ENCODE peak calls at places on chromosomes 4 and X, in four cellular contexts. K, H, N and X are unnamed samples.

GRCh38 chr4:91325495-91325894 is 978.3 kb upstream of the GRID2 start:
- DNase-seq in K (no peak), H (no peak), N (no peak), X (no peak)

GRCh38 chrX:108412783-108413182 is 25.4 kb downstream of the COL4A6 start:
- DNase-seq in K (no peak), H (no peak), N (no peak), X (no peak)

GRCh38 chrX:40808203-40808602 is 72.9 kb upstream of the MED14 start:
- DNase-seq in K (no peak), H (no peak), N (no peak), X (no peak)

GRCh38 chr4:121073672-121074386 is 1.5 kb upstream of the NDNF start:
- DNase-seq in K (no peak), H (no peak), N (no peak), X (no peak)

GRCh38 chrX:78618987-78619386 is 40.1 kb downstream of the RTL3 start:
- DNase-seq in K (no peak), H (no peak), N (no peak), X (no peak)

GRCh38 chrX:140815868-140816267 is 106.3 kb downstream of the LINC00632 start:
- DNase-seq in K (no peak), H (no peak), N (no peak), X (no peak)

GRCh38 chr4:82588871-82589270 is 27.1 kb upstream of the TMEM150C start:
- DNase-seq in K (no peak), H (no peak), N (no peak), X (no peak)

GRCh38 chrX:13699183-13699826 is 10.4 kb downstream of the RAB9A start:
- DNase-seq in K (no peak), H (peak; percentile 81), N (no peak), X (no peak)

GRCh38 chr4:169492436-169493163 is 119.8 kb downstream of the NEK1 start:
- DNase-seq in K (peak; percentile 13), H (peak; percentile 34), N (peak; percentile 39), X (peak; percentile 27)

GRCh38 chr4:24763631-24764302 is 31.6 kb upstream of the SOD3 start:
- DNase-seq in K (no peak), H (no peak), N (no peak), X (no peak)

GRCh38 chr4:168713193-168713592 is 216.3 kb downstream of the PALLD start:
- DNase-seq in K (no peak), H (no peak), N (no peak), X (no peak)

GRCh38 chr4:51831133-51831532 is 11.8 kb upstream of the DCUN1D4 start:
- DNase-seq in K (no peak), H (peak; percentile 38), N (peak; percentile 46), X (peak; percentile 67)

GRCh38 chr4:14867847-14868246 is 134.4 kb upstream of the CPEB2 start:
- DNase-seq in K (no peak), H (peak; percentile 12), N (no peak), X (no peak)

GRCh38 chr4:130486186-130486585 is 1390.2 kb downstream of the C4orf33 start:
- DNase-seq in K (no peak), H (no peak), N (no peak), X (no peak)

GRCh38 chr4:146095091-146095690 is 80.3 kb upstream of the LSM6 start:
- DNase-seq in K (no peak), H (peak; percentile 34), N (peak; percentile 32), X (peak; percentile 37)

GRCh38 chr4:5462896-5463295 is 245.5 kb downstream of the EVC2 start:
- DNase-seq in K (no peak), H (no peak), N (no peak), X (no peak)

GRCh38 chr4:40630335-40631021 is 814 bp upstream of the RBM47 start:
- DNase-seq in K (peak; percentile 68), H (no peak), N (no peak), X (peak; percentile 83)

GRCh38 chrX:132118361-132118760 is 9.5 kb downstream of the FRMD7 start:
- DNase-seq in K (no peak), H (peak; percentile 8), N (no peak), X (peak; percentile 14)

GRCh38 chrX:154918060-154918483 is 31.9 kb downstream of the F8A1 start:
- DNase-seq in K (peak; percentile 16), H (peak; percentile 34), N (peak; percentile 48), X (peak; percentile 39)

GRCh38 chr4:146916479-146917076 is 29.1 kb downstream of the TTC29 start:
- DNase-seq in K (peak; percentile 2), H (peak; percentile 19), N (peak; percentile 10), X (no peak)

GRCh38 chr4:77418333-77418732 is 187.3 kb upstream of the CXCL13 start:
- DNase-seq in K (no peak), H (no peak), N (no peak), X (no peak)

GRCh38 chrX:75609361-75609760 is 86.5 kb upstream of the ZDHHC15 start:
- DNase-seq in K (no peak), H (no peak), N (no peak), X (no peak)

GRCh38 chrX:75603833-75604232 is 81.0 kb upstream of the ZDHHC15 start:
- DNase-seq in K (no peak), H (peak; percentile 24), N (peak; percentile 7), X (no peak)
- TF ChIP-seq TCF7 in K (no peak), H (no peak), N (no peak), X (no peak)

GRCh38 chr4:74794341-74794801 is at the start of gene BTC:
- DNase-seq in K (no peak), H (peak; percentile 11), N (peak; percentile 30), X (peak; percentile 53)

GRCh38 chr4:74790652-74791051 is 3.7 kb downstream of the BTC start:
- DNase-seq in K (no peak), H (no peak), N (no peak), X (no peak)

GRCh38 chr4:74796631-74797030 is 2.3 kb upstream of the BTC start:
- DNase-seq in K (no peak), H (no peak), N (no peak), X (no peak)

GRCh38 chr4:74789518-74789917 is 4.8 kb downstream of the BTC start:
- DNase-seq in K (no peak), H (no peak), N (no peak), X (no peak)

GRCh38 chr4:74793757-74794340 is 474 bp downstream of the BTC start:
- DNase-seq in K (no peak), H (no peak), N (peak; percentile 3), X (peak; percentile 79)
- TF ChIP-seq TCF7 in K (no peak), H (no peak), N (no peak), X (no peak)

GRCh38 chrX:103183912-103184311 is 31.0 kb upstream of the BEX4 start:
- DNase-seq in K (no peak), H (no peak), N (no peak), X (no peak)
- TF ChIP-seq TCF7 in K (no peak), H (no peak), N (no peak), X (no peak)

GRCh38 chrX:142089193-142089592 is 115.9 kb downstream of the MAGEC2 start:
- DNase-seq in K (no peak), H (peak; percentile 1), N (no peak), X (no peak)
- TF ChIP-seq TCF7 in K (no peak), H (no peak), N (no peak), X (no peak)

DNA sequence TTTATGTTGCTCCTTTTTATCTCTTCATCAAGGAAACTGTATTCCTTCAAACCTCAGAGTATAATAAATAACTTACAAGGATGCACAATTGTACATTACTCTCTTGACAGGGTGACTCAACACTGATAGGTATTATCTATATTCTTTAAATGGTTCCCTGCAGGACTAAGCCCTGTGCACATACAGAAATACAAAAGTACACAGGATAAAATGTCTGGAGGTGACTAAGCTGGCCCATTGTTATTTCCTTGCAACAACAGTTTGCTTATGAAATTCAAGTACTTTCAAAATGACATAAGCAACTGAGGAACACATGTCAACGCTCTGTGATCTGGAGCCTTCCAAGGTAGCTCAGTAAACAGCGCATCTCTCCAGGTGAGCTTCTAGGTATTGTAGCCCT is 83.8 kb upstream of the RPL34 start:
- DNase-seq in K (no peak), H (no peak), N (no peak), X (no peak)
- TF ChIP-seq TCF7 in K (no peak), H (no peak), N (no peak), X (no peak)

GRCh38 chrX:72685810-72686465 is 28.2 kb downstream of the PHKA1 start:
- DNase-seq in K (no peak), H (no peak), N (no peak), X (no peak)
- TF ChIP-seq TCF7 in K (no peak), H (no peak), N (no peak), X (no peak)

DNA sequence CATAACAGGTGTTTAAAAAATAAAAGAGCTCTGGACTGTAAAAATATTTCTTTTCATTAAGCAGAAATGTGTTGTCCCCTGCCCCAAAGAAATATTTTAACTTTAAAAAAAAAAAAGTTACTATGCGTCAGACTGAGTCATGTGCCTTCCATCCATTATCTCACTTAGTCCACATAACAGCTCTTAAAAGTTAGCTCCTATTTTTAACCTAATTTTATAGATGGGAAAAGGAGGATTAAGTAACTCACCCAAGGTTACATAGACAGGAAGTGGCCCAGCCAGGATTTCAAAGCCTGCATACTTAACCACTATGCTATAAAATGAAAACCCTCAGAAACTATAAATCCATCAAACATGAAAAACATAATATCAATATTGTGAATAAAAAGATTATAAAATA is 97.7 kb downstream of the MANBA start:
- DNase-seq in K (no peak), H (no peak), N (no peak), X (no peak)
- TF ChIP-seq TCF7 in K (no peak), H (no peak), N (no peak), X (no peak)